ENCODE peak calls at places on chromosome 15, in seven cellular contexts. One of them, this sample, is unnamed.

GRCh38 chr15:72227192-72227586 is 3.8 kb downstream of the PKM start:
- DNase-seq in neuronal stem cell: no peak
- DNase-seq in stimulated activated naive CD8-positive, alpha-beta T cell treated with anti-CD3 and anti-CD28 coated beads, Interleukin-15, amount 100 ng/mL, for 72 hours: peak
- DNase-seq in iris pigment epithelial cell: peak
- DNase-seq in activated T-cell treated with anti-CD3 and anti-CD28 coated beads for 4 hours: peak
- DNase-seq in DMS 273 treated with DMSO at 0.1 percent for 48 hours: no peak
- DNase-seq in Kasumi-1: peak
- DNase-seq in this sample: no peak

GRCh38 chr15:51121631-51122225 is 27.0 kb upstream of the TNFAIP8L3 start:
- DNase-seq in stimulated activated naive CD8-positive, alpha-beta T cell treated with anti-CD3 and anti-CD28 coated beads, Interleukin-15, amount 100 ng/mL, for 72 hours: no peak
- DNase-seq in neuronal stem cell: no peak
- DNase-seq in DMS 273 treated with DMSO at 0.1 percent for 48 hours: no peak
- DNase-seq in Kasumi-1: no peak
- DNase-seq in activated T-cell treated with anti-CD3 and anti-CD28 coated beads for 4 hours: no peak
- DNase-seq in iris pigment epithelial cell: no peak
- DNase-seq in this sample: no peak

GRCh38 chr15:43943511-43943910 is 116.7 kb downstream of the WDR76 start:
- DNase-seq in Kasumi-1: no peak
- DNase-seq in iris pigment epithelial cell: no peak
- DNase-seq in DMS 273 treated with DMSO at 0.1 percent for 48 hours: no peak
- DNase-seq in stimulated activated naive CD8-positive, alpha-beta T cell treated with anti-CD3 and anti-CD28 coated beads, Interleukin-15, amount 100 ng/mL, for 72 hours: no peak
- DNase-seq in activated T-cell treated with anti-CD3 and anti-CD28 coated beads for 4 hours: no peak
- DNase-seq in neuronal stem cell: no peak
- DNase-seq in this sample: no peak

GRCh38 chr15:70210538-70210937 is 112.8 kb upstream of the TLE3 start:
- DNase-seq in stimulated activated naive CD8-positive, alpha-beta T cell treated with anti-CD3 and anti-CD28 coated beads, Interleukin-15, amount 100 ng/mL, for 72 hours: no peak
- DNase-seq in neuronal stem cell: no peak
- DNase-seq in iris pigment epithelial cell: no peak
- DNase-seq in DMS 273 treated with DMSO at 0.1 percent for 48 hours: no peak
- DNase-seq in Kasumi-1: no peak
- DNase-seq in activated T-cell treated with anti-CD3 and anti-CD28 coated beads for 4 hours: no peak
- DNase-seq in this sample: no peak

GRCh38 chr15:76177491-76178040 is 117.8 kb downstream of the TMEM266 start:
- DNase-seq in activated T-cell treated with anti-CD3 and anti-CD28 coated beads for 4 hours: no peak
- DNase-seq in iris pigment epithelial cell: peak
- DNase-seq in Kasumi-1: no peak
- DNase-seq in DMS 273 treated with DMSO at 0.1 percent for 48 hours: no peak
- DNase-seq in stimulated activated naive CD8-positive, alpha-beta T cell treated with anti-CD3 and anti-CD28 coated beads, Interleukin-15, amount 100 ng/mL, for 72 hours: no peak
- DNase-seq in neuronal stem cell: no peak
- DNase-seq in this sample: no peak

GRCh38 chr15:35320911-35321310 is 225.1 kb downstream of the DPH6 start:
- DNase-seq in stimulated activated naive CD8-positive, alpha-beta T cell treated with anti-CD3 and anti-CD28 coated beads, Interleukin-15, amount 100 ng/mL, for 72 hours: no peak
- DNase-seq in activated T-cell treated with anti-CD3 and anti-CD28 coated beads for 4 hours: no peak
- DNase-seq in DMS 273 treated with DMSO at 0.1 percent for 48 hours: no peak
- DNase-seq in Kasumi-1: no peak
- DNase-seq in neuronal stem cell: no peak
- DNase-seq in iris pigment epithelial cell: no peak
- DNase-seq in this sample: no peak

GRCh38 chr15:67042490-67043181 is 22.8 kb upstream of the SMAD3 start:
- DNase-seq in activated T-cell treated with anti-CD3 and anti-CD28 coated beads for 4 hours: no peak
- DNase-seq in iris pigment epithelial cell: peak
- DNase-seq in stimulated activated naive CD8-positive, alpha-beta T cell treated with anti-CD3 and anti-CD28 coated beads, Interleukin-15, amount 100 ng/mL, for 72 hours: no peak
- DNase-seq in neuronal stem cell: no peak
- DNase-seq in DMS 273 treated with DMSO at 0.1 percent for 48 hours: no peak
- DNase-seq in Kasumi-1: peak
- DNase-seq in this sample: no peak

GRCh38 chr15:83446904-83447708 is at the start of gene SH3GL3:
- DNase-seq in iris pigment epithelial cell: peak
- DNase-seq in neuronal stem cell: peak
- DNase-seq in DMS 273 treated with DMSO at 0.1 percent for 48 hours: peak
- DNase-seq in Kasumi-1: no peak
- DNase-seq in stimulated activated naive CD8-positive, alpha-beta T cell treated with anti-CD3 and anti-CD28 coated beads, Interleukin-15, amount 100 ng/mL, for 72 hours: peak
- DNase-seq in activated T-cell treated with anti-CD3 and anti-CD28 coated beads for 4 hours: peak
- DNase-seq in this sample: peak

GRCh38 chr15:88299502-88299901 is 43.0 kb upstream of the NTRK3 start:
- DNase-seq in iris pigment epithelial cell: no peak
- DNase-seq in activated T-cell treated with anti-CD3 and anti-CD28 coated beads for 4 hours: no peak
- DNase-seq in neuronal stem cell: no peak
- DNase-seq in DMS 273 treated with DMSO at 0.1 percent for 48 hours: peak
- DNase-seq in Kasumi-1: no peak
- DNase-seq in stimulated activated naive CD8-positive, alpha-beta T cell treated with anti-CD3 and anti-CD28 coated beads, Interleukin-15, amount 100 ng/mL, for 72 hours: no peak
- DNase-seq in this sample: no peak

GRCh38 chr15:85485956-85486567 is 105.7 kb downstream of the AKAP13 start:
- DNase-seq in activated T-cell treated with anti-CD3 and anti-CD28 coated beads for 4 hours: peak
- DNase-seq in iris pigment epithelial cell: peak
- DNase-seq in neuronal stem cell: peak
- DNase-seq in stimulated activated naive CD8-positive, alpha-beta T cell treated with anti-CD3 and anti-CD28 coated beads, Interleukin-15, amount 100 ng/mL, for 72 hours: peak
- DNase-seq in Kasumi-1: peak
- DNase-seq in DMS 273 treated with DMSO at 0.1 percent for 48 hours: no peak
- DNase-seq in this sample: peak

GRCh38 chr15:29225534-29226224 is 43.9 kb downstream of the NSMCE3 start:
- DNase-seq in Kasumi-1: no peak
- DNase-seq in neuronal stem cell: no peak
- DNase-seq in stimulated activated naive CD8-positive, alpha-beta T cell treated with anti-CD3 and anti-CD28 coated beads, Interleukin-15, amount 100 ng/mL, for 72 hours: no peak
- DNase-seq in DMS 273 treated with DMSO at 0.1 percent for 48 hours: no peak
- DNase-seq in activated T-cell treated with anti-CD3 and anti-CD28 coated beads for 4 hours: no peak
- DNase-seq in iris pigment epithelial cell: no peak
- DNase-seq in this sample: no peak

GRCh38 chr15:43749690-43750345 is 3.6 kb downstream of the PDIA3 start:
- DNase-seq in neuronal stem cell: no peak
- DNase-seq in activated T-cell treated with anti-CD3 and anti-CD28 coated beads for 4 hours: peak
- DNase-seq in stimulated activated naive CD8-positive, alpha-beta T cell treated with anti-CD3 and anti-CD28 coated beads, Interleukin-15, amount 100 ng/mL, for 72 hours: peak
- DNase-seq in iris pigment epithelial cell: no peak
- DNase-seq in DMS 273 treated with DMSO at 0.1 percent for 48 hours: no peak
- DNase-seq in Kasumi-1: no peak
- DNase-seq in this sample: no peak

GRCh38 chr15:85091990-85092389 is 110.3 kb downstream of the PDE8A start:
- DNase-seq in stimulated activated naive CD8-positive, alpha-beta T cell treated with anti-CD3 and anti-CD28 coated beads, Interleukin-15, amount 100 ng/mL, for 72 hours: no peak
- DNase-seq in iris pigment epithelial cell: no peak
- DNase-seq in activated T-cell treated with anti-CD3 and anti-CD28 coated beads for 4 hours: no peak
- DNase-seq in neuronal stem cell: no peak
- DNase-seq in DMS 273 treated with DMSO at 0.1 percent for 48 hours: no peak
- DNase-seq in Kasumi-1: no peak
- DNase-seq in this sample: no peak

GRCh38 chr15:73683624-73684536 is at the start of gene CD276:
- DNase-seq in activated T-cell treated with anti-CD3 and anti-CD28 coated beads for 4 hours: no peak
- DNase-seq in neuronal stem cell: peak
- DNase-seq in iris pigment epithelial cell: peak
- DNase-seq in stimulated activated naive CD8-positive, alpha-beta T cell treated with anti-CD3 and anti-CD28 coated beads, Interleukin-15, amount 100 ng/mL, for 72 hours: no peak
- DNase-seq in Kasumi-1: no peak
- DNase-seq in DMS 273 treated with DMSO at 0.1 percent for 48 hours: no peak
- DNase-seq in this sample: no peak

GRCh38 chr15:39580630-39581500 is at the start of gene THBS1:
- DNase-seq in iris pigment epithelial cell: peak
- DNase-seq in stimulated activated naive CD8-positive, alpha-beta T cell treated with anti-CD3 and anti-CD28 coated beads, Interleukin-15, amount 100 ng/mL, for 72 hours: peak
- DNase-seq in Kasumi-1: no peak
- DNase-seq in activated T-cell treated with anti-CD3 and anti-CD28 coated beads for 4 hours: peak
- DNase-seq in neuronal stem cell: peak
- DNase-seq in DMS 273 treated with DMSO at 0.1 percent for 48 hours: peak
- DNase-seq in this sample: peak

GRCh38 chr15:85584791-85585360 is 204.5 kb downstream of the AKAP13 start:
- DNase-seq in DMS 273 treated with DMSO at 0.1 percent for 48 hours: no peak
- DNase-seq in Kasumi-1: no peak
- DNase-seq in iris pigment epithelial cell: no peak
- DNase-seq in stimulated activated naive CD8-positive, alpha-beta T cell treated with anti-CD3 and anti-CD28 coated beads, Interleukin-15, amount 100 ng/mL, for 72 hours: no peak
- DNase-seq in neuronal stem cell: no peak
- DNase-seq in activated T-cell treated with anti-CD3 and anti-CD28 coated beads for 4 hours: no peak
- DNase-seq in this sample: no peak

GRCh38 chr15:101052681-101053121 is 133.5 kb downstream of the LRRK1 start:
- DNase-seq in iris pigment epithelial cell: no peak
- DNase-seq in activated T-cell treated with anti-CD3 and anti-CD28 coated beads for 4 hours: no peak
- DNase-seq in DMS 273 treated with DMSO at 0.1 percent for 48 hours: no peak
- DNase-seq in neuronal stem cell: no peak
- DNase-seq in Kasumi-1: no peak
- DNase-seq in stimulated activated naive CD8-positive, alpha-beta T cell treated with anti-CD3 and anti-CD28 coated beads, Interleukin-15, amount 100 ng/mL, for 72 hours: no peak
- DNase-seq in this sample: no peak

GRCh38 chr15:63083541-63083940 is 38.1 kb upstream of the LACTB start:
- DNase-seq in DMS 273 treated with DMSO at 0.1 percent for 48 hours: no peak
- DNase-seq in neuronal stem cell: no peak
- DNase-seq in activated T-cell treated with anti-CD3 and anti-CD28 coated beads for 4 hours: no peak
- DNase-seq in stimulated activated naive CD8-positive, alpha-beta T cell treated with anti-CD3 and anti-CD28 coated beads, Interleukin-15, amount 100 ng/mL, for 72 hours: no peak
- DNase-seq in iris pigment epithelial cell: no peak
- DNase-seq in Kasumi-1: no peak
- DNase-seq in this sample: no peak

GRCh38 chr15:87959658-87960057 is 296.9 kb downstream of the NTRK3 start:
- DNase-seq in stimulated activated naive CD8-positive, alpha-beta T cell treated with anti-CD3 and anti-CD28 coated beads, Interleukin-15, amount 100 ng/mL, for 72 hours: no peak
- DNase-seq in DMS 273 treated with DMSO at 0.1 percent for 48 hours: no peak
- DNase-seq in Kasumi-1: no peak
- DNase-seq in iris pigment epithelial cell: no peak
- DNase-seq in neuronal stem cell: no peak
- DNase-seq in activated T-cell treated with anti-CD3 and anti-CD28 coated beads for 4 hours: no peak
- DNase-seq in this sample: no peak

GRCh38 chr15:63372018-63372705 is 9.5 kb downstream of the CA12 start:
- DNase-seq in activated T-cell treated with anti-CD3 and anti-CD28 coated beads for 4 hours: no peak
- DNase-seq in stimulated activated naive CD8-positive, alpha-beta T cell treated with anti-CD3 and anti-CD28 coated beads, Interleukin-15, amount 100 ng/mL, for 72 hours: no peak
- DNase-seq in neuronal stem cell: no peak
- DNase-seq in DMS 273 treated with DMSO at 0.1 percent for 48 hours: no peak
- DNase-seq in iris pigment epithelial cell: peak
- DNase-seq in Kasumi-1: peak
- DNase-seq in this sample: no peak

GRCh38 chr15:78070049-78070698 is 7.3 kb downstream of the TBC1D2B start:
- DNase-seq in neuronal stem cell: no peak
- DNase-seq in stimulated activated naive CD8-positive, alpha-beta T cell treated with anti-CD3 and anti-CD28 coated beads, Interleukin-15, amount 100 ng/mL, for 72 hours: no peak
- DNase-seq in DMS 273 treated with DMSO at 0.1 percent for 48 hours: no peak
- DNase-seq in iris pigment epithelial cell: no peak
- DNase-seq in Kasumi-1: peak
- DNase-seq in activated T-cell treated with anti-CD3 and anti-CD28 coated beads for 4 hours: no peak
- DNase-seq in this sample: no peak

GRCh38 chr15:22874256-22874655 is 35.8 kb downstream of the NIPA2 start:
- DNase-seq in Kasumi-1: no peak
- DNase-seq in iris pigment epithelial cell: no peak
- DNase-seq in neuronal stem cell: no peak
- DNase-seq in stimulated activated naive CD8-positive, alpha-beta T cell treated with anti-CD3 and anti-CD28 coated beads, Interleukin-15, amount 100 ng/mL, for 72 hours: no peak
- DNase-seq in activated T-cell treated with anti-CD3 and anti-CD28 coated beads for 4 hours: no peak
- DNase-seq in DMS 273 treated with DMSO at 0.1 percent for 48 hours: no peak
- DNase-seq in this sample: no peak

GRCh38 chr15:52801748-52802085 is 11.6 kb upstream of the ONECUT1 start:
- DNase-seq in stimulated activated naive CD8-positive, alpha-beta T cell treated with anti-CD3 and anti-CD28 coated beads, Interleukin-15, amount 100 ng/mL, for 72 hours: no peak
- DNase-seq in activated T-cell treated with anti-CD3 and anti-CD28 coated beads for 4 hours: no peak
- DNase-seq in iris pigment epithelial cell: no peak
- DNase-seq in DMS 273 treated with DMSO at 0.1 percent for 48 hours: no peak
- DNase-seq in Kasumi-1: no peak
- DNase-seq in neuronal stem cell: no peak
- DNase-seq in this sample: no peak

This sample was measured in iPS DF 6.9.